ENCODE peak calls at places on chromosome 21, in ten cellular contexts. O is pancreas; L is GM10248; D is AG09319; B is transverse colon; N is uterus; S is foreskin fibroblast; J is mammary epithelial cell; W is thoracic aorta; G is CD8-positive, alpha-beta T cell. K is an unnamed sample.
A peak's percentile ranks its signal among the peaks of the same experiment; 100 is the strongest.

GRCh38 chr21:33064623-33064996 is 5.3 kb upstream of the OLIG1 start:
- DNase-seq in O (no peak), L (no peak), D (no peak), B (no peak), N (no peak), S (no peak), J (no peak), W (no peak), G (no peak), K (no peak)

GRCh38 chr21:19507682-19508260 is 1104.2 kb upstream of the TMPRSS15 start:
- DNase-seq in O (no peak), L (no peak), D (no peak), B (no peak), N (no peak), S (no peak), J (no peak), W (no peak), G (no peak), K (no peak)

GRCh38 chr21:16589046-16589445 is 859.3 kb downstream of the USP25 start:
- DNase-seq in O (no peak), L (no peak), D (no peak), B (no peak), N (no peak), S (no peak), J (no peak), W (no peak), G (no peak), K (no peak)

GRCh38 chr21:32278518-32279376 is at the start of gene MIS18A:
- DNase-seq in O (peak; percentile 99), L (peak; percentile 97), D (peak; percentile 84), B (peak; percentile 97), N (peak; percentile 97), S (peak; percentile 93), J (peak; percentile 98), W (peak; percentile 84), G (peak; percentile 97), K (peak; percentile 96)

GRCh38 chr21:44444286-44444931 is 10.9 kb upstream of the LRRC3 start:
- DNase-seq in O (no peak), L (no peak), D (no peak), B (no peak), N (no peak), S (no peak), J (no peak), W (no peak), G (no peak), K (peak; percentile 42)

GRCh38 chr21:33794586-33794985 is 121.0 kb downstream of the ATP5PO start:
- DNase-seq in O (no peak), L (no peak), D (no peak), B (no peak), N (no peak), S (no peak), J (no peak), W (no peak), G (no peak), K (no peak)

GRCh38 chr21:31902438-31902837 is 29.6 kb downstream of the HUNK start:
- DNase-seq in O (no peak), L (no peak), D (no peak), B (no peak), N (no peak), S (no peak), J (no peak), W (no peak), G (no peak), K (no peak)

GRCh38 chr21:21003701-21004100 is 5.5 kb downstream of the NCAM2 start:
- DNase-seq in O (no peak), L (no peak), D (no peak), B (no peak), N (no peak), S (no peak), J (no peak), W (no peak), G (no peak), K (no peak)

GRCh38 chr21:40143822-40144525 is 276.7 kb downstream of the PCP4 start:
- DNase-seq in O (peak; percentile 57), L (peak; percentile 27), D (no peak), B (peak; percentile 41), N (peak; percentile 20), S (peak; percentile 9), J (peak; percentile 24), W (no peak), G (no peak), K (no peak)

GRCh38 chr21:25405991-25406390 is 201.3 kb downstream of the MRPL39 start:
- DNase-seq in O (no peak), L (no peak), D (no peak), B (no peak), N (no peak), S (no peak), J (no peak), W (no peak), G (no peak), K (no peak)

DNA sequence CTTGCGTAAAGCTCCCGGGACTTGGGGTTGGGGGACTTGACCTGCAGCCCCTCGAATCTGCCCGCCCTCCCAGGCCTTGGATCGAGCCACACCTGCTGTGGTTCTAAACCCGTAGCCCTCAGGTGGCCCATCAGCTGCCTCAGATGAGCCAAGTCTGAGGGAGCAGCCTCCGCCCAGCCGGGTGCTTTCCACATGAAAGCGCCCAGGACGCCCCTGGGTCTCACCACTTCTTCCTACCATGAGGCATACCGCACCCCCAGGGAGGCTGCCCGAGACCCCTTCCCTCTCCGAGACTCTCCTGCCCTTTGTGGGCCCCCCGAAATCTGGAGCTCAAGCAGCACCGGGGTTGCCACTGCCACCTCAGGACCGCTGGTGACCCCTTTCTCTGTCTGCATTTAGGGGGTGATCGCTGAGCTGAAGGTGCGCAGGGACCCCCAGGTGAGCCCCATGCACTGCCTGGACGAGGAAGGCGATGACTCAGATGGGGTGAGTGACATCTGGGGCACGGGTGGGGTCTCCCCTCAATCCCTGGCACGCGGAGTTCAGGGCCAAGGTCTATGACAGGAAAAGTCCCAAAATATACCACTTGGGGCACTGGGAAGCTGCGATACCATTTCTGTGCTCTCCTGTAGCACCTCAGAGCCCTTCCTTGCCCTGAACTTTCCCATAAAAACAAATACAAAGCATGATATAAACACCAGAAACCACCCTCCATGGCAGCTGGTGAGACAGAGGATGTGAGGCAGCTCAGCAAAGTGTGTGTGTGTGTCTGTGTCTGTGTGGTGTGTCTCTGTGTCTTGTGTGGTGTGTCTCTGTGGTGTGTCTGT is 68.5 kb downstream of the SLC19A1 start:
- DNase-seq in O (peak; percentile 60), L (no peak), D (no peak), B (no peak), N (no peak), S (no peak), J (no peak), W (no peak), G (no peak), K (no peak)
- TF ChIP-seq CTCF in O (no peak), L (no peak), D (no peak), B (no peak), N (no peak), S (no peak), J (no peak), W (no peak), G (no peak), K (peak; percentile 16)

GRCh38 chr21:34890724-34891609 is 158.1 kb downstream of the RUNX1 start:
- DNase-seq in O (peak; percentile 64), L (no peak), D (no peak), B (peak; percentile 30), N (no peak), S (no peak), J (peak; percentile 63), W (no peak), G (no peak), K (no peak)
- TF ChIP-seq CTCF in O (no peak), L (no peak), D (no peak), B (peak; percentile 8), N (no peak), S (no peak), J (peak; percentile 28), W (no peak), G (no peak), K (no peak)

GRCh38 chr21:15241997-15242767 is 177.4 kb upstream of the NRIP1 start:
- DNase-seq in O (no peak), L (no peak), D (no peak), B (no peak), N (no peak), S (no peak), J (peak; percentile 37), W (no peak), G (no peak), K (no peak)
- TF ChIP-seq CTCF in O (no peak), L (no peak), D (no peak), B (no peak), N (no peak), S (no peak), J (peak; percentile 39), W (no peak), G (no peak), K (no peak)

GRCh38 chr21:41167348-41168342 is at the start of gene BACE2:
- DNase-seq in O (peak; percentile 93), L (peak; percentile 62), D (peak; percentile 52), B (peak; percentile 87), N (peak; percentile 79), S (peak; percentile 67), J (peak; percentile 79), W (no peak), G (peak; percentile 13), K (no peak)

GRCh38 chr21:41169701-41170100 is 1.7 kb downstream of the BACE2 start:
- DNase-seq in O (no peak), L (no peak), D (no peak), B (no peak), N (no peak), S (no peak), J (peak; percentile 41), W (no peak), G (no peak), K (no peak)

GRCh38 chr21:41166947-41167346 is 1.0 kb upstream of the BACE2 start:
- DNase-seq in O (no peak), L (no peak), D (no peak), B (no peak), N (peak; percentile 51), S (no peak), J (no peak), W (no peak), G (no peak), K (no peak)

GRCh38 chr21:41169258-41169576 is 1.3 kb downstream of the BACE2 start:
- DNase-seq in O (no peak), L (no peak), D (no peak), B (no peak), N (no peak), S (no peak), J (no peak), W (no peak), G (no peak), K (no peak)

DNA sequence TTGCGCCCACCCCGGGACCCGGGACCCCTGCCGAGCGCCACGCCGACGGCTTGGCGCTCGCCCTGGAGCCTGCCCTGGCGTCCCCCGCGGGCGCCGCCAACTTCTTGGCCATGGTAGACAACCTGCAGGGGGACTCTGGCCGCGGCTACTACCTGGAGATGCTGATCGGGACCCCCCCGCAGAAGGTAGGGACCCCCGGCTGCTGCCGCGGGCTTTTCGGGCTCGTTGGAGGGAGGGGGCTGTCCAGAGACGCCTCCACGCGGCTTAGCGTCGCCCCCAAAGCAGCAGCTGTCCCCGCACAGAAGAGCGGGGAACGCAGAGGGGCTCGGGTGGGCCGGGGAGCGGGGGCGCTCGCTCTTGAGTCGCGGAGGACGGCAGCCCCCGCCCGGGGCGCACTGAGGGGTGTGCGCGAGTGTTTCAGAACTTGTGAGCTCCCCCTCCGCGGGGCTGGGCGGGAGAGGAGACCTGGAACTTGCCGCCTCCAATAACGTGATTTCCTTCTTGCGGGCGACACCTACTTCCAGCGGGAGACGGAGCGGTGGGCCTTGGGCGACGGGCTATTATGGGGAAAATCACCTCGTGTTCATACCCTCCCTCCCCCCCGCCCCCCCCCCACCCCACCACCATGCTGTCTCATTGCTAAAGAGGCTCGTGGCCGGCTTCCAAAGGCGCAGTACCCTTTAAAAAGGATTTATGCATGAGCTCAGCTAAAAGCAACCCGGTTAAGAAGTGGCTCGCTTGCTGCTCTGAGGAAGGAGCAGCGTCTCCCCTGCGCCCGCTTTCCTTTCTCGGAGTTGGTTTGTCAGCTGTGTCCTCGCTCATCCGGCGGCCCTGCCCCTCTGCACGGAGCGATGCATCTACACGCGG is 664 bp downstream of the BACE2 start:
- DNase-seq in O (peak; percentile 84), L (peak; percentile 28), D (no peak), B (peak; percentile 63), N (peak; percentile 60), S (peak; percentile 38), J (peak; percentile 53), W (peak; percentile 38), G (peak; percentile 2), K (no peak)
- TF ChIP-seq CTCF in O (no peak), L (no peak), D (no peak), B (no peak), N (no peak), S (no peak), J (peak; percentile 25), W (no peak), G (no peak), K (no peak)